ENCODE peak calls at places on chromosome 1, in ten cellular contexts. D is spleen; K is GM06990; F is colonic mucosa; B is CD4-positive, alpha-beta T cell; I is HFFc6; Q is thoracic aorta; S is astrocyte of the spinal cord; T is progenitor cell of endocrine pancreas; L is GM10248. A is an unnamed sample.
A peak's percentile ranks its signal among the peaks of the same experiment; 100 is the strongest.

GRCh38 chr1:212447478-212447877 is 14.8 kb downstream of the NENF start:
- DNase-seq in T (no peak), Q (no peak), F (no peak), L (no peak), S (no peak), I (no peak), B (no peak), K (no peak), D (peak; percentile 48), A (no peak)

GRCh38 chr1:47697616-47698335 is 259.9 kb downstream of the FOXD2 start:
- DNase-seq in B (no peak), L (no peak), I (no peak), F (peak; percentile 88), K (no peak), Q (no peak), D (peak; percentile 24), S (no peak), T (no peak), A (no peak)

GRCh38 chr1:46285730-46286477 is 17.5 kb downstream of the LRRC41 start:
- DNase-seq in K (no peak), Q (no peak), D (no peak), F (no peak), L (no peak), I (no peak), B (no peak), S (no peak), T (no peak), A (no peak)

GRCh38 chr1:70864302-70864701 is 183.3 kb downstream of the PTGER3 start:
- DNase-seq in I (peak; percentile 71), S (no peak), D (no peak), B (no peak), T (no peak), K (no peak), L (no peak), F (no peak), Q (no peak), A (no peak)

GRCh38 chr1:117084231-117084630 is 24.1 kb downstream of the TTF2 start:
- DNase-seq in D (no peak), I (no peak), K (no peak), L (no peak), S (no peak), Q (no peak), F (no peak), T (no peak), B (no peak), A (no peak)

GRCh38 chr1:33872275-33872674 is 8.4 kb downstream of the HMGB4 start:
- DNase-seq in D (no peak), L (no peak), Q (no peak), S (no peak), F (no peak), T (no peak), B (no peak), K (no peak), I (no peak), A (no peak)

GRCh38 chr1:67632811-67633478 is 52.1 kb upstream of the GADD45A start:
- DNase-seq in I (no peak), S (no peak), B (no peak), D (no peak), K (no peak), T (no peak), F (peak; percentile 50), Q (no peak), L (no peak), A (no peak)

GRCh38 chr1:147748687-147749350 is 11.6 kb downstream of the GJA5 start:
- DNase-seq in S (no peak), T (no peak), F (no peak), Q (no peak), K (no peak), B (no peak), I (no peak), L (no peak), D (no peak), A (no peak)

GRCh38 chr1:111045033-111045722 is 81.5 kb upstream of the LRIF1 start:
- DNase-seq in F (no peak), Q (no peak), T (no peak), K (no peak), L (no peak), S (no peak), B (no peak), D (no peak), I (no peak), A (no peak)

GRCh38 chr1:154155282-154155681 is 409 bp upstream of the NUP210L start:
- DNase-seq in D (no peak), B (no peak), S (peak; percentile 34), F (no peak), K (no peak), L (no peak), Q (peak; percentile 13), T (no peak), I (peak; percentile 16), A (no peak)

GRCh38 chr1:154159554-154159953 is 4.7 kb upstream of the NUP210L start:
- DNase-seq in I (no peak), Q (no peak), K (no peak), B (no peak), L (no peak), T (no peak), F (no peak), D (no peak), S (no peak), A (no peak)

GRCh38 chr1:154158307-154159125 is 3.6 kb upstream of the NUP210L start:
- DNase-seq in T (no peak), I (no peak), K (peak; percentile 42), Q (no peak), L (no peak), F (no peak), S (no peak), D (no peak), B (no peak), A (no peak)

GRCh38 chr1:154154534-154155181 is at the start of gene NUP210L:
- DNase-seq in K (peak; percentile 20), S (no peak), L (no peak), Q (peak; percentile 45), B (no peak), F (peak; percentile 49), I (no peak), T (no peak), D (peak; percentile 74), A (no peak)

GRCh38 chr1:154157520-154158306 is 2.8 kb upstream of the NUP210L start:
- DNase-seq in K (peak; percentile 63), B (peak; percentile 52), I (no peak), F (no peak), S (no peak), T (no peak), Q (no peak), L (peak; percentile 79), D (no peak), A (no peak)
- TF ChIP-seq CTCF in K (no peak), B (no peak), I (no peak), F (no peak), S (no peak), T (no peak), Q (no peak), L (no peak), D (no peak), A (no peak)

DNA sequence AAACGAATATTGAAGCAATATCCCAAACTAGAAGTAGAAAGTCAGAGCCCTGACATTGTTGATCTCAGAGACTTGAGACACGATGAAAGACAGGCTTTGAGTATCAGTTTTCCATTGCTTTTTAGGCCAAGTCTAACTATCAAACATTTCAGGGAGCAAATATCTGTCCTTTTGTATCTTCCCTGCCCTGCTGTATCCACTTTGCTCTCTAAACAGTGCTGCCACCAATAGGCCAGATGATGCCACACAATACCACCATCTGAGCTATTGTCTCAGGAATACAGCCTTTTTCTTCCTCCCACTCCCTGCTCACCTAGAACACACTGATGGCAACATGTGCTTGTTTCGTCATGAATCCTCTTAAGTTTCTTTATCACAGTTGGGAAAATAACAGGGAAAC is 62.6 kb upstream of the SPAG17 start:
- DNase-seq in F (no peak), I (peak; percentile 9), D (no peak), Q (no peak), S (no peak), K (no peak), L (no peak), T (no peak), B (no peak), A (peak; percentile 57)
- TF ChIP-seq CTCF in F (peak; percentile 16), I (peak; percentile 63), D (no peak), Q (no peak), S (peak; percentile 37), K (peak; percentile 59), L (peak; percentile 33), T (peak; percentile 26), B (no peak), A (peak; percentile 35)

DNA sequence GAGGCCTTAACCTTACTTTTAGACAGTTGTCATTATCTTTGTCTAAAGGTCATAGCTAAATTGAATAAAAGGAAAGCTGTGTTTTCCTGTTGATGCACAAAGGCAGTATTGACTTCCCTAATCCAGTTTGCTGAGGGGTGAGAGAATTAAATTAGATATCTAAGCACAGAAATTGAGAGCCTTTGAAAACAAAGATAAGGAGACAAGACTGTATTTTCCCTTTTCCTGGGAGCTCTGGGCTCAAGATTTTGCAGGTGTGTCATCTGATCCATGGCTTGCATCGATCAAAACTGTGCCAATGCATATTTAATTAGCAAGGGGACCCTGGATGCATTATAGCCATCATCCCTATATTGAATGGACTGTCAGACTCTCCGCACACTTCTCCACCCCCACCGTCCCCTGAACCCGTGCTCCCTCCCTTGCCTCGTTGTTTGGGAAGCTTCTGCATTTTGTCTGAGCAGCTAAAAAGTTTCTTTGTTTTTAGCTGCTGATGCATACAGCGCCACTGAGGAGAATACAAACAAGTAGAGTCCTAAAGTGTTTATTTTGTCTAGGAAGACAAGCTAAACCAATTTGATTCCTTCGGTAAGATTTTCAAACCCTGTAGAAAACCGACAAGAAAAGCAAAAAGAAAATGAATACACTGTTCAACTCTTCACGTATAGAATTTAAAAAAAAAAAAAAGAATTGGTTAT is 186.3 kb downstream of the NFIA start:
- DNase-seq in B (no peak), I (no peak), K (no peak), L (no peak), S (no peak), F (no peak), D (no peak), Q (no peak), T (no peak), A (no peak)
- TF ChIP-seq CTCF in B (no peak), I (no peak), K (no peak), L (no peak), S (no peak), F (no peak), D (no peak), Q (no peak), T (no peak), A (no peak)

GRCh38 chr1:230091473-230092231 is 24.6 kb downstream of the GALNT2 start:
- DNase-seq in Q (no peak), K (no peak), F (no peak), T (no peak), I (no peak), L (no peak), B (no peak), D (no peak), S (no peak), A (peak; percentile 46)
- TF ChIP-seq CTCF in Q (no peak), K (no peak), F (no peak), T (no peak), I (peak; percentile 28), L (no peak), B (no peak), D (no peak), S (no peak), A (peak; percentile 35)

DNA sequence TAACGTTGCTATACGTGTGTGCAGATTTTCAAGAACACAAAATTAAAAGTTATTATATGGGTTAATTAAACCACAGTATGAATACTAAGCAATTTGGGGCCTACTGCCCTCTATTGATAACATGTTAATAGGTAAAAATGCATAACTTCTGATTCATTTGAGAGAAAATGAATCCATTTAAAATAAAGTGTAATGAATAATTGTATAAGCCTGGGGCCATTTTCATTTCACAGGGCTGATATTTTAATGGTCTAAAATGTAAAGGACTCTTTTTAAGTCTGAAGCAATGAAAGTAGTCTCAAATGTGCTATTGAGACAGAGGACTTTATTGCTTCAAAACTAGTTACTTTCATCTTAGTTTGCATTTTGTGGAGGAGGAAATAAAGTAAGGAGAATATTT is 155.4 kb downstream of the TLR5 start:
- DNase-seq in I (no peak), D (no peak), L (no peak), K (no peak), B (no peak), Q (no peak), F (no peak), S (no peak), T (no peak), A (no peak)
- TF ChIP-seq CTCF in I (peak; percentile 35), D (no peak), L (no peak), K (no peak), B (no peak), Q (no peak), F (no peak), S (no peak), T (no peak), A (no peak)